ENCODE peak calls at places on chromosomes 6 and 20, in five cellular contexts. One of them, this sample, is unnamed.

GRCh38 chr20:11083841-11084240 is 410.0 kb upstream of the JAG1 start:
- DNase-seq in left ventricle myocardium inferior: no peak
- DNase-seq in uterus: no peak
- DNase-seq in Peyer's patch: no peak
- DNase-seq in HepG2: no peak
- DNase-seq in this sample: no peak

GRCh38 chr20:40897177-40897700 is 131.4 kb upstream of the TOP1 start:
- DNase-seq in left ventricle myocardium inferior: no peak
- DNase-seq in uterus: no peak
- DNase-seq in Peyer's patch: no peak
- DNase-seq in HepG2: no peak
- DNase-seq in this sample: no peak

GRCh38 chr20:57654998-57655811 is 35.0 kb upstream of the ZBP1 start:
- DNase-seq in left ventricle myocardium inferior: no peak
- DNase-seq in uterus: peak
- DNase-seq in Peyer's patch: peak
- DNase-seq in HepG2: no peak
- DNase-seq in this sample: no peak

GRCh38 chr6:19759117-19759880 is 77.9 kb upstream of the ID4 start:
- DNase-seq in left ventricle myocardium inferior: no peak
- DNase-seq in uterus: no peak
- DNase-seq in Peyer's patch: no peak
- DNase-seq in HepG2: no peak
- DNase-seq in this sample: no peak

GRCh38 chr20:18590163-18590562 is 2.3 kb downstream of the DTD1 start:
- DNase-seq in left ventricle myocardium inferior: no peak
- DNase-seq in uterus: no peak
- DNase-seq in Peyer's patch: no peak
- DNase-seq in HepG2: no peak
- DNase-seq in this sample: no peak

GRCh38 chr6:157335829-157336228 is 12.5 kb upstream of the TMEM242 start:
- DNase-seq in left ventricle myocardium inferior: no peak
- DNase-seq in uterus: no peak
- DNase-seq in Peyer's patch: no peak
- DNase-seq in HepG2: no peak
- DNase-seq in this sample: no peak

GRCh38 chr6:25706314-25707014 is 48.1 kb upstream of the SLC17A4 start:
- DNase-seq in left ventricle myocardium inferior: peak
- DNase-seq in uterus: no peak
- DNase-seq in Peyer's patch: no peak
- DNase-seq in HepG2: peak
- DNase-seq in this sample: no peak

GRCh38 chr6:51472745-51473483 is 614.5 kb downstream of the PKHD1 start:
- DNase-seq in left ventricle myocardium inferior: no peak
- DNase-seq in uterus: no peak
- DNase-seq in Peyer's patch: no peak
- DNase-seq in HepG2: no peak
- DNase-seq in this sample: no peak

GRCh38 chr6:5644523-5645183 is 362.1 kb downstream of the NRN1 start:
- DNase-seq in left ventricle myocardium inferior: no peak
- DNase-seq in uterus: no peak
- DNase-seq in Peyer's patch: no peak
- DNase-seq in HepG2: no peak
- DNase-seq in this sample: no peak

GRCh38 chr6:5851261-5851757 is 155.4 kb downstream of the NRN1 start:
- DNase-seq in left ventricle myocardium inferior: peak
- DNase-seq in uterus: no peak
- DNase-seq in Peyer's patch: peak
- DNase-seq in HepG2: no peak
- DNase-seq in this sample: peak

GRCh38 chr6:106973018-106973840 is 1.3 kb downstream of the CD24 start:
- DNase-seq in left ventricle myocardium inferior: no peak
- DNase-seq in uterus: no peak
- DNase-seq in Peyer's patch: peak
- DNase-seq in HepG2: no peak
- DNase-seq in this sample: no peak

GRCh38 chr20:23159256-23159922 is 73.3 kb upstream of the CD93 start:
- DNase-seq in left ventricle myocardium inferior: no peak
- DNase-seq in uterus: no peak
- DNase-seq in Peyer's patch: no peak
- DNase-seq in HepG2: no peak
- DNase-seq in this sample: no peak

GRCh38 chr6:39929039-39929732 is 5.1 kb downstream of the MOCS1 start:
- DNase-seq in left ventricle myocardium inferior: no peak
- DNase-seq in uterus: no peak
- DNase-seq in Peyer's patch: no peak
- DNase-seq in HepG2: no peak
- DNase-seq in this sample: no peak

GRCh38 chr20:52060794-52061714 is 130.5 kb downstream of the ZFP64 start:
- DNase-seq in left ventricle myocardium inferior: no peak
- DNase-seq in uterus: no peak
- DNase-seq in Peyer's patch: no peak
- DNase-seq in HepG2: peak
- DNase-seq in this sample: no peak

GRCh38 chr6:29724937-29725869 is 2.0 kb downstream of the HLA-F start:
- DNase-seq in left ventricle myocardium inferior: no peak
- DNase-seq in uterus: no peak
- DNase-seq in Peyer's patch: no peak
- DNase-seq in HepG2: no peak
- DNase-seq in this sample: no peak

GRCh38 chr6:29726795-29727194 is 3.6 kb downstream of the HLA-F start:
- DNase-seq in left ventricle myocardium inferior: no peak
- DNase-seq in uterus: no peak
- DNase-seq in Peyer's patch: no peak
- DNase-seq in HepG2: no peak
- DNase-seq in this sample: no peak

GRCh38 chr6:29723666-29724588 is 693 bp downstream of the HLA-F start:
- DNase-seq in left ventricle myocardium inferior: peak
- DNase-seq in uterus: peak
- DNase-seq in Peyer's patch: peak
- DNase-seq in HepG2: no peak
- DNase-seq in this sample: no peak

GRCh38 chr6:29727637-29728036 is 4.4 kb downstream of the HLA-F start:
- DNase-seq in left ventricle myocardium inferior: no peak
- DNase-seq in uterus: no peak
- DNase-seq in Peyer's patch: no peak
- DNase-seq in HepG2: no peak
- DNase-seq in this sample: no peak

GRCh38 chr6:29725981-29726380 is 2.7 kb downstream of the HLA-F start:
- DNase-seq in left ventricle myocardium inferior: no peak
- DNase-seq in uterus: no peak
- DNase-seq in Peyer's patch: no peak
- DNase-seq in HepG2: no peak
- DNase-seq in this sample: no peak
- H3K27ac ChIP-seq in left ventricle myocardium inferior: no peak
- H3K27ac ChIP-seq in uterus: no peak
- H3K27ac ChIP-seq in Peyer's patch: no peak
- H3K27ac ChIP-seq in HepG2: no peak
- H3K27ac ChIP-seq in this sample: no peak

GRCh38 chr6:150032598-150032997 is 7.3 kb upstream of the RAET1L start:
- DNase-seq in left ventricle myocardium inferior: no peak
- DNase-seq in uterus: no peak
- DNase-seq in Peyer's patch: no peak
- DNase-seq in HepG2: no peak
- DNase-seq in this sample: no peak
- H3K27ac ChIP-seq in left ventricle myocardium inferior: no peak
- H3K27ac ChIP-seq in uterus: no peak
- H3K27ac ChIP-seq in Peyer's patch: no peak
- H3K27ac ChIP-seq in HepG2: no peak
- H3K27ac ChIP-seq in this sample: no peak

DNA sequence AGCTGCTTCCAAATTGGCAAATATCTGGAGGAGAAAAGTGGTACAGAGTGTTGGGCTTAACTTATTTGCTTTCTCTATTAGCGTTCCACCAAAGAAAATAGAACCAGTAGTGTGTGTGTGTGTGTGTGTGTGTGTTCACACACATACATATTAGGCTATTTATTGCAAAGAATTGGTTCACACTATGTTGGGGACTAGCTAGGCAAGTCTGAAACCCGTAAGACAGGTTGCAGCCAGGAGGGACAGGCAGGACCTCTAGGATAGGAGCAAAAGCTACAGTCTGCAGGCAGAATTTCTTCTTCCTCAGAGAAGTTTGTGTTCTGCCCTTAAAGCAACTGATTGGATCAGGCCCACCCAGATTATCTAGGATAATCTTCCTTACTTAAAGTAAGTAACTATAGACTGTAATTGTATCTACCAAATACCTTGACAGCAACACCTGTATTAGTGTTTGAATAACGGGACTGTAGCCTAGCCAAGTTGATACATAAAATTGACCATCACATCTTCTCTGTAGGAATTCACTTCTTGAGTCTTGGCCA is 12.8 kb downstream of the KCTD20 start:
- DNase-seq in left ventricle myocardium inferior: no peak
- DNase-seq in uterus: no peak
- DNase-seq in Peyer's patch: no peak
- DNase-seq in HepG2: no peak
- DNase-seq in this sample: no peak
- H3K27ac ChIP-seq in left ventricle myocardium inferior: no peak
- H3K27ac ChIP-seq in uterus: no peak
- H3K27ac ChIP-seq in Peyer's patch: no peak
- H3K27ac ChIP-seq in HepG2: no peak
- H3K27ac ChIP-seq in this sample: no peak

DNA sequence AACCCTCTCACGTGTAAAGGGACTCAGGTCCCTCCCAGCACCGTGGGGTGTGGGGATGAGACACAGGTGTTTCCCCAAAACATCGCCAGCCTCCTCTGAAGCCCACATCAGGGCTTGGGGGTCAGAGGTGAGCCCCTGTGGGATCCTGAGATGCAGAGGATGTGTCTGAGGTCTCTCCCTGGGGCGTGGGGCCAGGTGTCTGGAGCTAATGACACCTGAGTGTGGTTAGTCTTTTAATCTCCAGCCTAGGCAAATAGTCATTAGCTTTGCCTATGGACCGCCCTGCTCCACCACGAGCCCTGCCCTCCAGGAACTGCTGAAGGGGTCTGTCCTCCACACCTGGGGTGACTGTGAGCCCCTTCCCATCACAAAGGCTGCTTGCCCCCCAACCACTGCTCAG is 1.7 kb downstream of the SRMS start:
- DNase-seq in left ventricle myocardium inferior: no peak
- DNase-seq in uterus: no peak
- DNase-seq in Peyer's patch: peak
- DNase-seq in HepG2: no peak
- DNase-seq in this sample: no peak
- H3K27ac ChIP-seq in left ventricle myocardium inferior: no peak
- H3K27ac ChIP-seq in uterus: no peak
- H3K27ac ChIP-seq in Peyer's patch: peak
- H3K27ac ChIP-seq in HepG2: no peak
- H3K27ac ChIP-seq in this sample: no peak

GRCh38 chr6:160438481-160438880 is 90.3 kb downstream of the SLC22A3 start:
- DNase-seq in left ventricle myocardium inferior: no peak
- DNase-seq in uterus: no peak
- DNase-seq in Peyer's patch: no peak
- DNase-seq in HepG2: no peak
- DNase-seq in this sample: no peak

GRCh38 chr6:160439751-160440150 is 91.6 kb downstream of the SLC22A3 start:
- DNase-seq in left ventricle myocardium inferior: no peak
- DNase-seq in uterus: no peak
- DNase-seq in Peyer's patch: no peak
- DNase-seq in HepG2: no peak
- DNase-seq in this sample: peak

GRCh38 chr6:160445130-160445529 is 97.0 kb downstream of the SLC22A3 start:
- DNase-seq in left ventricle myocardium inferior: no peak
- DNase-seq in uterus: no peak
- DNase-seq in Peyer's patch: no peak
- DNase-seq in HepG2: no peak
- DNase-seq in this sample: no peak

GRCh38 chr6:160437153-160437552 is 89.0 kb downstream of the SLC22A3 start:
- DNase-seq in left ventricle myocardium inferior: no peak
- DNase-seq in uterus: no peak
- DNase-seq in Peyer's patch: no peak
- DNase-seq in HepG2: no peak
- DNase-seq in this sample: no peak

DNA sequence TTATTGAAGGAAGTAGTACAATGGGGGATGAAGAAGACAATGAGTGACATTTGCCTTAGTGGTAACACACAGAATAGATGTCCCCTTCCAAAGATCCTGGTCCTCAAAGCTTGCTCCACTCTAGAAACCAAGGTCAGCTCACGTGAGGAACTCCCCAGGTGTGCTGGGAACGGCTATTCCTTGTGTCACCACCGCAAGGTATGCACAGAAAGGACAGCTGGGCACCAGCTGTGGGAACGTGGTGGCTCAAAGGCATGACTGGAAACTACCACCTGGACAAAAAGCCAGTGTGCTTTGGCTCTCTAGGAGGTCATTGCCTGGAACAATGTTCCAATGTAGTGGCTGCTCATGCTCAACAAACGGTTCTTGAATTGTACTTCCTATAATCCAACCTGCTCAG is 94.0 kb downstream of the SLC22A3 start:
- DNase-seq in left ventricle myocardium inferior: no peak
- DNase-seq in uterus: no peak
- DNase-seq in Peyer's patch: no peak
- DNase-seq in HepG2: no peak
- DNase-seq in this sample: no peak
- H3K27ac ChIP-seq in left ventricle myocardium inferior: no peak
- H3K27ac ChIP-seq in uterus: no peak
- H3K27ac ChIP-seq in Peyer's patch: no peak
- H3K27ac ChIP-seq in HepG2: no peak
- H3K27ac ChIP-seq in this sample: no peak

DNA sequence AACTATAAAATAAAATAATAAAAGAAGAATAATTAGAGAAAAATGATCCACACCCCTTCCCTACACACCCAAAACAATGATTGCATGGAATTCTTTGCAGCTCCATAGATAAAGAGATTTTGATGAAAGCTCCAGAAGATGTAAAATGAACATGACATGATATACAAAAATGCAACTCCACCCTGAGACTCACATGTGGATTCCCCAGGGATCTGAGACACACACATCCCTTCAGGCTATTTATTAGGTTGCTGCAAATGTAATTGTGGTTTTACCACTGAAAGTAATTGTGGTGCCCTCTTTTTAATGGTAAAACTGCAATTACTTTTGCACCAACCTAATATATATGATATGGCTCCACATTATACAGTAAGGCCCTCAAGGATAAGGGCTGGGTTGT is 40.4 kb upstream of the TBC1D7 start:
- DNase-seq in left ventricle myocardium inferior: no peak
- DNase-seq in uterus: no peak
- DNase-seq in Peyer's patch: no peak
- DNase-seq in HepG2: no peak
- DNase-seq in this sample: no peak
- H3K27ac ChIP-seq in left ventricle myocardium inferior: peak
- H3K27ac ChIP-seq in uterus: no peak
- H3K27ac ChIP-seq in Peyer's patch: no peak
- H3K27ac ChIP-seq in HepG2: no peak
- H3K27ac ChIP-seq in this sample: no peak

DNA sequence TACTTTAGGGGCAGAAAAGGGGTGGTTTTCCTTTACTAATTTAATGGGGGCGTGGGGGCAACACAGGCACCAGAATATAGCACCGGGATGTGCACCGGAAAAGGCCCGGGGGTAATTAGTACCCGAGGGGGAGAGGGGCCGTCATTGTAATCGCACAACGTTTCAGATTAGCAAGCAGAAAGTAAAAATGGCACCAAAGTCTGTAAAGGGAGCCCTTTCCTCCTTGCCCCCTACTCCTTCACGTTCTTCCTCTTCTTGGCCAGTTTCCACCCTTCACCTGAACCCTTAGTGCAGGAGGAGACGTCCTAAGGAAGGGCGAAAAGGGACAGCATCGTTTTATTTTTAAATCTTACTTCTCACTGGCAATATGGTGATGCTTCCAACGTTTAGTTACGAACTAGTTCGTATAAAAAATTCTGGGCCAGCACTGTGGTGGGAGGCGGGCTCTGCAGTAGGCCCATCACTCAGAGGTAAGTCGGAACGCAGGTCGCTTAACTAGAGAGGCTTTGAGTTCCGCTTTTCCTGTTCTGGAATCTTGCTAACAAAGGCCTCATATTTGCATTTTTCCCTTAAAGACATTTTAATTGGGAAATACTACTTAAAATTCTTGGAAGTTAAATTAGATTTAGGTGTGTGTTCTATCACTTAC is 784 bp upstream of the CEP85L start:
- DNase-seq in left ventricle myocardium inferior: no peak
- DNase-seq in uterus: no peak
- DNase-seq in Peyer's patch: no peak
- DNase-seq in HepG2: no peak
- DNase-seq in this sample: no peak
- H3K27ac ChIP-seq in left ventricle myocardium inferior: peak
- H3K27ac ChIP-seq in uterus: peak
- H3K27ac ChIP-seq in Peyer's patch: peak
- H3K27ac ChIP-seq in HepG2: no peak
- H3K27ac ChIP-seq in this sample: peak

This sample was measured in caudate nucleus.